ENCODE peak calls at places on chromosomes 11 and 22, in four cellular contexts. One of them, this sample, is unnamed.

GRCh38 chr22:49587987-49588386 is 239.7 kb downstream of the BRD1 start:
- DNase-seq in HuH-7: no peak
- DNase-seq in C1 segment of cervical spinal cord: no peak
- DNase-seq in T-helper 2 cell treated with Interferon-gamma antibody and Interleukin-4, amounts not matched to agents 5 μg/mL and 100 μg/mL, for 36 hours: no peak
- DNase-seq in this sample: no peak

GRCh38 chr11:124897681-124898680 is at the start of gene ROBO4:
- DNase-seq in HuH-7: no peak
- DNase-seq in C1 segment of cervical spinal cord: no peak
- DNase-seq in T-helper 2 cell treated with Interferon-gamma antibody and Interleukin-4, amounts not matched to agents 5 μg/mL and 100 μg/mL, for 36 hours: no peak
- DNase-seq in this sample: no peak

GRCh38 chr11:5037926-5038325 is 8.4 kb upstream of the OR52J3 start:
- DNase-seq in HuH-7: no peak
- DNase-seq in C1 segment of cervical spinal cord: no peak
- DNase-seq in T-helper 2 cell treated with Interferon-gamma antibody and Interleukin-4, amounts not matched to agents 5 μg/mL and 100 μg/mL, for 36 hours: no peak
- DNase-seq in this sample: no peak

GRCh38 chr11:10514210-10514609 is 26.8 kb downstream of the RNF141 start:
- DNase-seq in HuH-7: no peak
- DNase-seq in C1 segment of cervical spinal cord: no peak
- DNase-seq in T-helper 2 cell treated with Interferon-gamma antibody and Interleukin-4, amounts not matched to agents 5 μg/mL and 100 μg/mL, for 36 hours: no peak
- DNase-seq in this sample: no peak

GRCh38 chr22:40057652-40058051 is 62.9 kb downstream of the FAM83F start:
- DNase-seq in HuH-7: no peak
- DNase-seq in C1 segment of cervical spinal cord: no peak
- DNase-seq in T-helper 2 cell treated with Interferon-gamma antibody and Interleukin-4, amounts not matched to agents 5 μg/mL and 100 μg/mL, for 36 hours: no peak
- DNase-seq in this sample: no peak

GRCh38 chr11:45444796-45445195 is 158.7 kb upstream of the SYT13 start:
- DNase-seq in HuH-7: no peak
- DNase-seq in C1 segment of cervical spinal cord: no peak
- DNase-seq in T-helper 2 cell treated with Interferon-gamma antibody and Interleukin-4, amounts not matched to agents 5 μg/mL and 100 μg/mL, for 36 hours: no peak
- DNase-seq in this sample: no peak

GRCh38 chr11:131685906-131686305 is 315.5 kb downstream of the NTM start:
- DNase-seq in HuH-7: no peak
- DNase-seq in C1 segment of cervical spinal cord: no peak
- DNase-seq in T-helper 2 cell treated with Interferon-gamma antibody and Interleukin-4, amounts not matched to agents 5 μg/mL and 100 μg/mL, for 36 hours: no peak
- DNase-seq in this sample: no peak

GRCh38 chr11:2294340-2295290 is 7.1 kb downstream of the C11orf21 start:
- DNase-seq in HuH-7: no peak
- DNase-seq in C1 segment of cervical spinal cord: no peak
- DNase-seq in T-helper 2 cell treated with Interferon-gamma antibody and Interleukin-4, amounts not matched to agents 5 μg/mL and 100 μg/mL, for 36 hours: no peak
- DNase-seq in this sample: no peak

GRCh38 chr11:95908826-95909225 is 15.1 kb downstream of the MTMR2 start:
- DNase-seq in HuH-7: no peak
- DNase-seq in C1 segment of cervical spinal cord: no peak
- DNase-seq in T-helper 2 cell treated with Interferon-gamma antibody and Interleukin-4, amounts not matched to agents 5 μg/mL and 100 μg/mL, for 36 hours: no peak
- DNase-seq in this sample: no peak

GRCh38 chr11:69301491-69302401 is 7.8 kb downstream of the MYEOV start:
- DNase-seq in HuH-7: no peak
- DNase-seq in C1 segment of cervical spinal cord: no peak
- DNase-seq in T-helper 2 cell treated with Interferon-gamma antibody and Interleukin-4, amounts not matched to agents 5 μg/mL and 100 μg/mL, for 36 hours: peak; percentile 27
- DNase-seq in this sample: no peak

GRCh38 chr22:19635644-19636043 is 78.7 kb upstream of the SEPTIN5 start:
- DNase-seq in HuH-7: no peak
- DNase-seq in C1 segment of cervical spinal cord: no peak
- DNase-seq in T-helper 2 cell treated with Interferon-gamma antibody and Interleukin-4, amounts not matched to agents 5 μg/mL and 100 μg/mL, for 36 hours: no peak
- DNase-seq in this sample: no peak